ENCODE peak calls at places on chromosomes 11 and 22, in seven cellular contexts. One of them, this sample, is unnamed.

GRCh38 chr11:118155781-118156530 is 3.3 kb upstream of the SCN4B start:
- DNase-seq in CD4-positive, alpha-beta T cell: no peak
- DNase-seq in colonic mucosa: no peak
- DNase-seq in GM20000: no peak
- DNase-seq in GM12864: no peak
- DNase-seq in foreskin keratinocyte: no peak
- DNase-seq in AG04449: no peak
- DNase-seq in this sample: no peak

GRCh38 chr11:120024046-120024445 is 113.9 kb downstream of the TRIM29 start:
- DNase-seq in colonic mucosa: no peak
- DNase-seq in GM20000: no peak
- DNase-seq in AG04449: no peak
- DNase-seq in CD4-positive, alpha-beta T cell: no peak
- DNase-seq in GM12864: no peak
- DNase-seq in foreskin keratinocyte: no peak
- DNase-seq in this sample: no peak

GRCh38 chr11:118938491-118939411 is 13.0 kb upstream of the BCL9L start:
- DNase-seq in colonic mucosa: no peak
- DNase-seq in CD4-positive, alpha-beta T cell: no peak
- DNase-seq in AG04449: no peak
- DNase-seq in GM12864: no peak
- DNase-seq in GM20000: no peak
- DNase-seq in foreskin keratinocyte: peak
- DNase-seq in this sample: no peak

GRCh38 chr11:69373251-69373635 is 79.3 kb downstream of the MYEOV start:
- DNase-seq in GM20000: no peak
- DNase-seq in GM12864: no peak
- DNase-seq in colonic mucosa: peak
- DNase-seq in foreskin keratinocyte: no peak
- DNase-seq in CD4-positive, alpha-beta T cell: no peak
- DNase-seq in AG04449: no peak
- DNase-seq in this sample: no peak

GRCh38 chr11:92765965-92766371 is 203.5 kb upstream of the MTNR1B start:
- DNase-seq in foreskin keratinocyte: no peak
- DNase-seq in CD4-positive, alpha-beta T cell: no peak
- DNase-seq in colonic mucosa: peak
- DNase-seq in GM12864: no peak
- DNase-seq in GM20000: no peak
- DNase-seq in AG04449: no peak
- DNase-seq in this sample: no peak

GRCh38 chr11:76835928-76836612 is 24.6 kb upstream of the ACER3 start:
- DNase-seq in colonic mucosa: peak
- DNase-seq in GM20000: no peak
- DNase-seq in GM12864: no peak
- DNase-seq in foreskin keratinocyte: no peak
- DNase-seq in CD4-positive, alpha-beta T cell: no peak
- DNase-seq in AG04449: no peak
- DNase-seq in this sample: no peak

GRCh38 chr11:67054851-67055523 is 1.7 kb upstream of the RHOD start:
- DNase-seq in AG04449: no peak
- DNase-seq in CD4-positive, alpha-beta T cell: no peak
- DNase-seq in foreskin keratinocyte: peak
- DNase-seq in GM20000: peak
- DNase-seq in GM12864: no peak
- DNase-seq in colonic mucosa: peak
- DNase-seq in this sample: peak

GRCh38 chr22:22894740-22895731 is 7.4 kb downstream of the IGLL5 start:
- DNase-seq in GM20000: no peak
- DNase-seq in GM12864: no peak
- DNase-seq in foreskin keratinocyte: no peak
- DNase-seq in AG04449: no peak
- DNase-seq in CD4-positive, alpha-beta T cell: no peak
- DNase-seq in colonic mucosa: no peak
- DNase-seq in this sample: no peak

GRCh38 chr11:10261821-10262220 is 32.2 kb downstream of the SBF2 start:
- DNase-seq in colonic mucosa: no peak
- DNase-seq in GM20000: no peak
- DNase-seq in GM12864: no peak
- DNase-seq in foreskin keratinocyte: no peak
- DNase-seq in CD4-positive, alpha-beta T cell: no peak
- DNase-seq in AG04449: no peak
- DNase-seq in this sample: no peak

GRCh38 chr11:114026355-114026754 is 33.2 kb upstream of the ZBTB16 start:
- DNase-seq in AG04449: no peak
- DNase-seq in GM12864: no peak
- DNase-seq in CD4-positive, alpha-beta T cell: no peak
- DNase-seq in foreskin keratinocyte: no peak
- DNase-seq in colonic mucosa: no peak
- DNase-seq in GM20000: no peak
- DNase-seq in this sample: no peak

GRCh38 chr11:69148377-69148762 is 7.4 kb upstream of the SMIM38 start:
- DNase-seq in GM20000: no peak
- DNase-seq in CD4-positive, alpha-beta T cell: no peak
- DNase-seq in foreskin keratinocyte: no peak
- DNase-seq in colonic mucosa: no peak
- DNase-seq in GM12864: no peak
- DNase-seq in AG04449: no peak
- DNase-seq in this sample: no peak

GRCh38 chr11:66371627-66372415 is at the start of gene SLC29A2:
- DNase-seq in foreskin keratinocyte: peak
- DNase-seq in GM12864: no peak
- DNase-seq in CD4-positive, alpha-beta T cell: peak
- DNase-seq in GM20000: peak
- DNase-seq in colonic mucosa: peak
- DNase-seq in AG04449: no peak
- DNase-seq in this sample: peak

GRCh38 chr22:36197601-36198146 is 3.9 kb downstream of the APOL4 start:
- DNase-seq in colonic mucosa: no peak
- DNase-seq in AG04449: no peak
- DNase-seq in GM20000: peak
- DNase-seq in CD4-positive, alpha-beta T cell: no peak
- DNase-seq in foreskin keratinocyte: no peak
- DNase-seq in GM12864: no peak
- DNase-seq in this sample: peak

GRCh38 chr22:36198482-36198881 is 3.1 kb downstream of the APOL4 start:
- DNase-seq in GM12864: no peak
- DNase-seq in GM20000: no peak
- DNase-seq in AG04449: no peak
- DNase-seq in CD4-positive, alpha-beta T cell: no peak
- DNase-seq in colonic mucosa: no peak
- DNase-seq in foreskin keratinocyte: no peak
- DNase-seq in this sample: no peak

GRCh38 chr22:36196254-36197064 is 5.2 kb downstream of the APOL4 start:
- DNase-seq in foreskin keratinocyte: no peak
- DNase-seq in CD4-positive, alpha-beta T cell: no peak
- DNase-seq in GM12864: no peak
- DNase-seq in AG04449: no peak
- DNase-seq in colonic mucosa: no peak
- DNase-seq in GM20000: no peak
- DNase-seq in this sample: no peak

GRCh38 chr22:36198936-36199616 is 2.5 kb downstream of the APOL4 start:
- DNase-seq in colonic mucosa: no peak
- DNase-seq in CD4-positive, alpha-beta T cell: no peak
- DNase-seq in foreskin keratinocyte: no peak
- DNase-seq in GM20000: no peak
- DNase-seq in AG04449: no peak
- DNase-seq in GM12864: no peak
- DNase-seq in this sample: no peak

GRCh38 chr22:36197065-36197440 is 4.6 kb downstream of the APOL4 start:
- DNase-seq in AG04449: no peak
- DNase-seq in GM12864: no peak
- DNase-seq in foreskin keratinocyte: no peak
- DNase-seq in GM20000: no peak
- DNase-seq in colonic mucosa: no peak
- DNase-seq in CD4-positive, alpha-beta T cell: no peak
- DNase-seq in this sample: no peak
- TF ChIP-seq CTCF in AG04449: no peak
- TF ChIP-seq CTCF in GM12864: no peak
- TF ChIP-seq CTCF in foreskin keratinocyte: no peak
- TF ChIP-seq CTCF in GM20000: no peak
- TF ChIP-seq CTCF in colonic mucosa: no peak
- TF ChIP-seq CTCF in CD4-positive, alpha-beta T cell: no peak
- TF ChIP-seq CTCF in this sample: no peak

GRCh38 chr11:123736769-123737168 is 4.7 kb downstream of the ZNF202 start:
- DNase-seq in foreskin keratinocyte: no peak
- DNase-seq in AG04449: no peak
- DNase-seq in colonic mucosa: no peak
- DNase-seq in GM12864: no peak
- DNase-seq in CD4-positive, alpha-beta T cell: no peak
- DNase-seq in GM20000: no peak
- DNase-seq in this sample: no peak
- TF ChIP-seq CTCF in foreskin keratinocyte: no peak
- TF ChIP-seq CTCF in AG04449: no peak
- TF ChIP-seq CTCF in colonic mucosa: no peak
- TF ChIP-seq CTCF in GM12864: no peak
- TF ChIP-seq CTCF in CD4-positive, alpha-beta T cell: no peak
- TF ChIP-seq CTCF in GM20000: no peak
- TF ChIP-seq CTCF in this sample: no peak

GRCh38 chr11:43925932-43926505 is 16.4 kb upstream of the C11orf96 start:
- DNase-seq in CD4-positive, alpha-beta T cell: no peak
- DNase-seq in foreskin keratinocyte: no peak
- DNase-seq in AG04449: no peak
- DNase-seq in GM12864: no peak
- DNase-seq in colonic mucosa: no peak
- DNase-seq in GM20000: no peak
- DNase-seq in this sample: no peak
- TF ChIP-seq CTCF in CD4-positive, alpha-beta T cell: no peak
- TF ChIP-seq CTCF in foreskin keratinocyte: no peak
- TF ChIP-seq CTCF in AG04449: no peak
- TF ChIP-seq CTCF in GM12864: no peak
- TF ChIP-seq CTCF in colonic mucosa: no peak
- TF ChIP-seq CTCF in GM20000: no peak
- TF ChIP-seq CTCF in this sample: no peak

DNA sequence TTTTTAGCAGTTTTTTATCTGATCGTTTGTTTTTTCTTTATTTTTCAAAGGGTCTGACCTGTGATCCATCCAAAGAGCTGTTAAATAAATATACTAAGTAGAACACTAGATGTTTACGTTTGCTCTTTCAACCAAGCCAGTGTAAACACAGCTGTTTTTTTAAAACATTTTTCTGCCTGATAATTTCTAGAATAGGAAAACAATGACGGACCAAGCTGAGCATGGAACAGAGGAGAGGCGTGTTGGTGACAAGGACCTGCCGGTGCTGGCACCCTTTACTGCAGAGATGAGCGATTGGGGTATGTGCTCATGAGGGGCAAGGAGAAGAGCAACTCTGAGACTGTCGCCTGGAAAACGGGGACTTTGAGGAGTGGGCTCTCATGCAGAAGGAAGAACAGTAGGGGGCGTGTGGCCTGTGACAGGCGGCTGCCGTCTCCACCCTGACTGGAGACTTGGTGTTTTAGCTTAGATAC is 28.6 kb upstream of the PANX2 start:
- DNase-seq in GM12864: no peak
- DNase-seq in foreskin keratinocyte: no peak
- DNase-seq in GM20000: no peak
- DNase-seq in colonic mucosa: no peak
- DNase-seq in AG04449: no peak
- DNase-seq in CD4-positive, alpha-beta T cell: no peak
- DNase-seq in this sample: no peak
- TF ChIP-seq CTCF in GM12864: no peak
- TF ChIP-seq CTCF in foreskin keratinocyte: no peak
- TF ChIP-seq CTCF in GM20000: no peak
- TF ChIP-seq CTCF in colonic mucosa: no peak
- TF ChIP-seq CTCF in AG04449: no peak
- TF ChIP-seq CTCF in CD4-positive, alpha-beta T cell: no peak
- TF ChIP-seq CTCF in this sample: no peak